ENCODE peak calls at places on chromosome 10, in nine cellular contexts. B, L, I, U, J, E, G, V and F are unnamed samples.

GRCh38 chr10:26448706-26449435 is 10.7 kb downstream of the APBB1IP start:
- DNase-seq in B (peak), L (no peak), I (no peak), U (no peak), J (no peak), E (no peak), G (no peak), V (no peak), F (no peak)

GRCh38 chr10:127044191-127044590 is 139.0 kb downstream of the DOCK1 start:
- DNase-seq in B (no peak), L (peak), I (no peak), U (no peak), J (no peak), E (no peak), G (no peak), V (no peak), F (peak)

GRCh38 chr10:124917939-124918830 is 23.7 kb upstream of the ZRANB1 start:
- DNase-seq in B (no peak), L (no peak), I (no peak), U (peak), J (no peak), E (no peak), G (peak), V (peak), F (no peak)

GRCh38 chr10:34216348-34216908 is 598.7 kb downstream of the PARD3 start:
- DNase-seq in B (no peak), L (no peak), I (no peak), U (no peak), J (no peak), E (no peak), G (no peak), V (no peak), F (no peak)

GRCh38 chr10:31076589-31076988 is 44.9 kb upstream of the ZNF438 start:
- DNase-seq in B (no peak), L (no peak), I (no peak), U (no peak), J (no peak), E (no peak), G (no peak), V (no peak), F (no peak)

GRCh38 chr10:18479502-18479901 is 171.9 kb downstream of the NSUN6 start:
- DNase-seq in B (no peak), L (no peak), I (no peak), U (no peak), J (no peak), E (no peak), G (no peak), V (no peak), F (no peak)

GRCh38 chr10:118310822-118311221 is 31.3 kb downstream of the FAM204A start:
- DNase-seq in B (no peak), L (no peak), I (no peak), U (no peak), J (no peak), E (no peak), G (no peak), V (no peak), F (no peak)

GRCh38 chr10:70880077-70880534 is 8.3 kb downstream of the PCBD1 start:
- DNase-seq in B (peak), L (peak), I (peak), U (peak), J (peak), E (peak), G (peak), V (peak), F (peak)

GRCh38 chr10:11011966-11012365 is 5.7 kb upstream of the CELF2 start:
- DNase-seq in B (no peak), L (no peak), I (no peak), U (no peak), J (no peak), E (no peak), G (no peak), V (no peak), F (no peak)

GRCh38 chr10:77920495-77920894 is 6.1 kb downstream of the DLG5 start:
- DNase-seq in B (no peak), L (no peak), I (no peak), U (no peak), J (no peak), E (no peak), G (no peak), V (no peak), F (no peak)

GRCh38 chr10:19730071-19730470 is 86.2 kb upstream of the PLXDC2 start:
- DNase-seq in B (no peak), L (no peak), I (no peak), U (no peak), J (no peak), E (no peak), G (peak), V (no peak), F (no peak)

GRCh38 chr10:46037107-46037900 is 6.9 kb upstream of the NCOA4 start:
- DNase-seq in B (no peak), L (no peak), I (no peak), U (no peak), J (no peak), E (no peak), G (no peak), V (no peak), F (no peak)

GRCh38 chr10:130363899-130364298 is 227.7 kb downstream of the GLRX3 start:
- DNase-seq in B (no peak), L (no peak), I (no peak), U (no peak), J (no peak), E (no peak), G (no peak), V (no peak), F (no peak)

GRCh38 chr10:17229967-17230682 is 2.1 kb downstream of the VIM start:
- DNase-seq in B (peak), L (peak), I (peak), U (peak), J (peak), E (peak), G (peak), V (peak), F (peak)

GRCh38 chr10:80444646-80445319 is 9.3 kb upstream of the TSPAN14 start:
- DNase-seq in B (peak), L (peak), I (peak), U (peak), J (peak), E (peak), G (peak), V (peak), F (peak)

GRCh38 chr10:26721561-26721960 is 24.1 kb downstream of the PDSS1 start:
- DNase-seq in B (no peak), L (no peak), I (no peak), U (no peak), J (no peak), E (no peak), G (no peak), V (no peak), F (no peak)

GRCh38 chr10:24513155-24513554 is 210.5 kb downstream of the ARHGAP21 start:
- DNase-seq in B (no peak), L (no peak), I (no peak), U (no peak), J (no peak), E (no peak), G (peak), V (peak), F (no peak)

GRCh38 chr10:86292462-86293322 is 73.9 kb downstream of the GRID1 start:
- DNase-seq in B (no peak), L (peak), I (no peak), U (peak), J (peak), E (no peak), G (no peak), V (no peak), F (no peak)

GRCh38 chr10:51508156-51508555 is 191.2 kb downstream of the CSTF2T start:
- DNase-seq in B (no peak), L (no peak), I (no peak), U (no peak), J (no peak), E (no peak), G (no peak), V (no peak), F (no peak)

GRCh38 chr10:34768261-34768971 is 46.7 kb downstream of the PARD3 start:
- DNase-seq in B (no peak), L (peak), I (peak), U (peak), J (peak), E (peak), G (peak), V (peak), F (peak)

GRCh38 chr10:130559213-130559944 is 423.2 kb downstream of the GLRX3 start:
- DNase-seq in B (no peak), L (no peak), I (no peak), U (no peak), J (no peak), E (no peak), G (no peak), V (no peak), F (no peak)

GRCh38 chr10:132145002-132145401 is 41.7 kb upstream of the DPYSL4 start:
- DNase-seq in B (no peak), L (no peak), I (no peak), U (no peak), J (no peak), E (no peak), G (no peak), V (no peak), F (peak)

GRCh38 chr10:54758791-54759190 is 42.2 kb downstream of the PCDH15 start:
- DNase-seq in B (no peak), L (no peak), I (no peak), U (no peak), J (no peak), E (no peak), G (peak), V (no peak), F (no peak)

GRCh38 chr10:30219977-30220751 is 128.9 kb downstream of the MTPAP start:
- DNase-seq in B (no peak), L (no peak), I (peak), U (no peak), J (no peak), E (no peak), G (peak), V (no peak), F (peak)

GRCh38 chr10:133391761-133392518 is 2.0 kb upstream of the MTG1 start:
- DNase-seq in B (no peak), L (peak), I (no peak), U (peak), J (no peak), E (no peak), G (no peak), V (no peak), F (peak)

GRCh38 chr10:133394064-133394663 is at the start of gene MTG1:
- DNase-seq in B (peak), L (peak), I (peak), U (peak), J (peak), E (peak), G (peak), V (peak), F (peak)

GRCh38 chr10:133391249-133391635 is 2.7 kb upstream of the MTG1 start:
- DNase-seq in B (no peak), L (peak), I (no peak), U (peak), J (no peak), E (no peak), G (no peak), V (no peak), F (peak)

GRCh38 chr10:133394801-133395221 is 854 bp downstream of the MTG1 start:
- DNase-seq in B (no peak), L (peak), I (no peak), U (peak), J (no peak), E (no peak), G (peak), V (no peak), F (peak)

DNA sequence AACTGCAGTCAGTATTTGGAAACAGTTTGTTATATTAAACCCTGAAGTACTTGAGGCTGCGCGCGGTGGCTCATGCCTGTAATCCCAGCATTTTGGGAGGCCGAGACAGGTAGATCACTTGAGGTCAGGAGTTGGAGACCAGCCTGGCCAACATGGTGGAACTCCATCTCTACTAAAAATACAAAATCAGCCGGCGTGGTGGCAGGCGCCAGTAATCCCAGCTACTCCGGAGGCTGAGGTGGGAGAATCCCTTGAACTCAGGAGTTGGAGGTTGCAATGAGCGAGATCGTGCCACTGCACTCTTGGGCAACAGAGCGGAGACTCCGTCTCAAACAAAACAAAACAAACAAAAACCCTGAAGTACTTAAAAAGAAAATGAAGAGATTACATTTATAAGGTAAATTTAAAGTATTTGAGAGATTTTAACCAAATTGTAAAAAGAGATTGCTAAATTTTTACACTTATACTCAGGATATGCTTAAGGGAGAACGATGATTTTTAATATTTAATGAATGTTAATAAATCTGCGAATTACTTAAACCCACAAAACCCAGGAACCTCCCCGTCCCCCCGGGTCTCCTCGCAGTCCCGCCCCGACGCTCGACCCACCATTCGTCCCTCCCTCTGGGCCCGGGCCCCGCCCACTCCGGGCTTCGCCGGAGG is 425 bp upstream of the MTG1 start:
- DNase-seq in B (no peak), L (peak), I (no peak), U (peak), J (no peak), E (no peak), G (no peak), V (no peak), F (peak)
- TF ChIP-seq CTCF in B (no peak), L (no peak), I (no peak), U (no peak), J (no peak), E (no peak), G (no peak), V (no peak), F (no peak)

GRCh38 chr10:6161913-6162312 is 40.8 kb upstream of the PFKFB3 start:
- DNase-seq in B (no peak), L (no peak), I (no peak), U (no peak), J (no peak), E (no peak), G (no peak), V (no peak), F (no peak)

GRCh38 chr10:6164271-6165095 is 38.2 kb upstream of the PFKFB3 start:
- DNase-seq in B (no peak), L (peak), I (no peak), U (no peak), J (no peak), E (no peak), G (no peak), V (no peak), F (no peak)

GRCh38 chr10:6165221-6165725 is 37.5 kb upstream of the PFKFB3 start:
- DNase-seq in B (no peak), L (no peak), I (no peak), U (no peak), J (no peak), E (no peak), G (no peak), V (no peak), F (no peak)

GRCh38 chr10:6163364-6164270 is 39.1 kb upstream of the PFKFB3 start:
- DNase-seq in B (peak), L (peak), I (peak), U (peak), J (peak), E (peak), G (peak), V (peak), F (peak)

DNA sequence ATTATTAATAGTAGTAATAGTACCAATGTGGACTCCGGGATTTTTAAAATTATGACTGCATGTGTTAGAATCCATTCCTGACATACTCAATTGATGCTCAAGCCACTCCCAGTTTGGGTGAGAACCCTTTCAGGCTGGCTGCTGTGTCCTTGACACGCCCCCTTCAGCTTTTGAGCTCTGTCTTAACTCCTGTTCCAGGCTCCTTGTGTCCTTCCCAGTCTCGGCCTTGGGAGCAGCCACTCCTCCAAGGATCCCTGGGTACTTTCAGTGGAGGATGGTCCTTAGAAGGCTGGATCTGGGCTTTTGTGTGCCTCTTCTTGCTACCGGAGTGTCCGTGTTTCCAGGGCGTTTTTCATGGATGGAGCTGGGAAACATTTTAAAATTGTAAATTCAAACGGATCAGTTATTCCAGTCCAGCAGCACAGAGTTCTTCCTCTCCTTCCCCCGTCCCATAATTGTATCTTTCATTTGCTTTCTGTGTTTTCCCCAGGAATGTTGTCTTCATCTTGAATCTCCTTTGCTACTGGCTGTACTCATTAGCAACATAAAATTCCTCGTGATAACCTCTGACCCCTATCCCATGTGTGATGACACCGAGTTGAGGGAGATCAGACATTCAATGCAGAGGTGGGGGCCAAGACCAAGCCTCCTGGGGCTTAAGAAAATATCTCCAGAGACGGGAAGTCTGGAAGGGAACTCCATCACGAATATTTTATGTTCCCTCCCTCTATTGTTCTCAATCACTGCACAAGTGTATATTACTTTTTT is 40.0 kb upstream of the PFKFB3 start:
- DNase-seq in B (no peak), L (no peak), I (no peak), U (no peak), J (no peak), E (no peak), G (no peak), V (peak), F (no peak)
- H3K27ac ChIP-seq in B (peak), L (peak), I (peak), U (peak), J (peak), E (peak), G (peak), V (peak), F (peak)

DNA sequence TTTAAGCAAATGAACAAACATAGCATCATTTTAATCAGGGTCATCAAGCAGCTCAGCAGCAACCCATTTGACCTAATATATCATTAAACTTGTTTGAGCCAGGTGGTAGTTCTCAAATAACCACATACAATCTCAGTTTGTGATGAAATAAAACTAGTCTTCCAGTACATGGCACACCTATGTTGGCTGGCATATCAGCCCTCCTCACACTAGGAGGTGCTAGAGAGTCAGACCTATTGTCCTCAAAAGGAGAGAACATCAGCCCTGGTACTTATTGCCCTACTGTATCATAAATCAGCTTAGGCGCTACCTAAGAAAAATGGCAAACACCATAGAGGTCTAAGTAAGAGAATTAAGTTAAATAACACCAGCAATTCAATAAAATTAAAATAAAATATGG is 81.7 kb downstream of the CABCOCO1 start:
- DNase-seq in B (no peak), L (no peak), I (no peak), U (no peak), J (no peak), E (no peak), G (no peak), V (no peak), F (no peak)
- TF ChIP-seq CTCF in B (no peak), L (no peak), I (no peak), U (no peak), J (no peak), E (no peak), G (no peak), V (no peak), F (no peak)

GRCh38 chr10:68194290-68194689 is 37.6 kb downstream of the ATOH7 start:
- DNase-seq in B (no peak), L (no peak), I (no peak), U (no peak), J (no peak), E (no peak), G (no peak), V (no peak), F (no peak)
- H3K27ac ChIP-seq in B (no peak), L (no peak), I (no peak), U (no peak), J (no peak), E (no peak), G (no peak), V (no peak), F (no peak)

DNA sequence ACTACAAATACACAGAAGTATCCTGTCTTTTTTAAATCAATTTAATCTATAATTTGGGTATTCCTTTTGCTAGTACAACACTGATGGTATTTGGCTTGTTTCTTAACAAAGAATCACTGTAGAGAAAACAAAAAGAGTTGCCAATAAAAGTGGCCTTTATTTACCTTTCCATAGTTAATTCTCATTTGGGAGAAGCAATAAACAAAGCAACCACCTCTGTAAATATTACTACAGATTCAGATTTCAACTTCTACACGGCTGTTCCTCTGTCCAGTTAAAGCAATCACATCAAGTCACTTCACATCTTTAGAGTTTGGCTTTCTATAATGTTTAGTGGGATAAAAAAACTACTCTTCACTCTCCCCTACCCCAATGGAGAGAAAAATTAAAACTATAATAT is 34.4 kb downstream of the ERCC6 start:
- DNase-seq in B (no peak), L (no peak), I (no peak), U (no peak), J (no peak), E (no peak), G (no peak), V (no peak), F (no peak)
- TF ChIP-seq CTCF in B (no peak), L (no peak), I (no peak), U (no peak), J (no peak), E (no peak), G (no peak), V (no peak), F (no peak)

DNA sequence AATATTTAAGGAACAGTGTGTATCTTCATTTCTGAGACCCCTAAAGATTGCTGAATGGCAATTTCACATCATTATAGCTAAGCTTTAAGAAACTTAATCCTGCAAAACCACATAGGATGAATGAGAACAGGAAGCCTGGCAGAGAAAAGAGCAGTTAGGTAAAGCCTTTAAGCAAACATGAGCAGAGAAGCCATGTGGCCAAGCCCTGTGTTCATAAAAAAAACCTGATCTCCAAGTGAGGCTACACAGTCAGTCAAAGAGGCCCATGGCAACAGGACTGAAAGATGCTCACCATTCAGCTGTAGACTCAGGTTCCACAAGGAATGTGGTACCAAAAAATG is 9.3 kb downstream of the LIPA start:
- DNase-seq in B (no peak), L (no peak), I (no peak), U (no peak), J (no peak), E (no peak), G (no peak), V (no peak), F (no peak)
- H3K27ac ChIP-seq in B (no peak), L (no peak), I (no peak), U (peak), J (peak), E (peak), G (no peak), V (no peak), F (peak)

GRCh38 chr10:47440207-47440606 is 43.7 kb downstream of the ANXA8 start:
- DNase-seq in B (no peak), L (no peak), I (no peak), U (no peak), J (no peak), E (no peak), G (no peak), V (no peak), F (no peak)
- TF ChIP-seq CTCF in B (no peak), L (no peak), I (no peak), U (no peak), J (no peak), E (no peak), G (no peak), V (no peak), F (no peak)